ENCODE peak calls at places on chromosomes 1 and 21, in six cellular contexts. I is body of pancreas, C is breast epithelium, B is prostate gland, A is fibroblast of lung, M is mammary epithelial cell. O is an unnamed sample.

GRCh38 chr1:189619682-189620332 is 857.9 kb downstream of the BRINP3 start:
- DNase-seq in I (no peak), C (no peak), B (no peak), A (peak), M (peak), O (no peak)

GRCh38 chr1:234782821-234783220 is 172.8 kb upstream of the IRF2BP2 start:
- DNase-seq in I (no peak), C (no peak), B (no peak), A (no peak), M (no peak), O (no peak)

GRCh38 chr1:182003025-182003725 is 58.3 kb downstream of the ZNF648 start:
- DNase-seq in I (no peak), C (no peak), B (no peak), A (no peak), M (no peak), O (no peak)

GRCh38 chr1:173504268-173504667 is 27.1 kb downstream of the PRDX6 start:
- DNase-seq in I (no peak), C (no peak), B (no peak), A (no peak), M (no peak), O (no peak)

GRCh38 chr1:225253784-225254183 is 174.1 kb downstream of the LBR start:
- DNase-seq in I (no peak), C (no peak), B (no peak), A (peak), M (peak), O (no peak)

GRCh38 chr1:198647055-198647454 is 8.2 kb downstream of the PTPRC start:
- DNase-seq in I (no peak), C (no peak), B (no peak), A (no peak), M (no peak), O (no peak)

GRCh38 chr21:34822957-34823356 is 154.2 kb downstream of the CLIC6 start:
- DNase-seq in I (no peak), C (no peak), B (no peak), A (peak), M (peak), O (no peak)

GRCh38 chr1:16727190-16728111 is 12.9 kb upstream of the RNU1-4 start:
- DNase-seq in I (peak), C (peak), B (peak), A (peak), M (peak), O (no peak)

GRCh38 chr1:40241372-40241771 is 6.4 kb upstream of the TMCO2 start:
- DNase-seq in I (no peak), C (no peak), B (no peak), A (no peak), M (no peak), O (no peak)

GRCh38 chr1:224707849-224708725 is 92.0 kb downstream of the CNIH3 start:
- DNase-seq in I (no peak), C (no peak), B (no peak), A (peak), M (peak), O (no peak)

GRCh38 chr1:110551278-110551809 is 32.4 kb upstream of the KCNA10 start:
- DNase-seq in I (no peak), C (no peak), B (no peak), A (no peak), M (no peak), O (no peak)

GRCh38 chr1:110556471-110556807 is 37.5 kb upstream of the KCNA10 start:
- DNase-seq in I (no peak), C (no peak), B (no peak), A (no peak), M (no peak), O (no peak)

GRCh38 chr1:110555807-110556470 is 37.0 kb upstream of the KCNA10 start:
- DNase-seq in I (peak), C (no peak), B (no peak), A (no peak), M (no peak), O (no peak)

GRCh38 chr1:110557481-110557880 is 38.5 kb upstream of the KCNA10 start:
- DNase-seq in I (no peak), C (no peak), B (no peak), A (no peak), M (no peak), O (no peak)

DNA sequence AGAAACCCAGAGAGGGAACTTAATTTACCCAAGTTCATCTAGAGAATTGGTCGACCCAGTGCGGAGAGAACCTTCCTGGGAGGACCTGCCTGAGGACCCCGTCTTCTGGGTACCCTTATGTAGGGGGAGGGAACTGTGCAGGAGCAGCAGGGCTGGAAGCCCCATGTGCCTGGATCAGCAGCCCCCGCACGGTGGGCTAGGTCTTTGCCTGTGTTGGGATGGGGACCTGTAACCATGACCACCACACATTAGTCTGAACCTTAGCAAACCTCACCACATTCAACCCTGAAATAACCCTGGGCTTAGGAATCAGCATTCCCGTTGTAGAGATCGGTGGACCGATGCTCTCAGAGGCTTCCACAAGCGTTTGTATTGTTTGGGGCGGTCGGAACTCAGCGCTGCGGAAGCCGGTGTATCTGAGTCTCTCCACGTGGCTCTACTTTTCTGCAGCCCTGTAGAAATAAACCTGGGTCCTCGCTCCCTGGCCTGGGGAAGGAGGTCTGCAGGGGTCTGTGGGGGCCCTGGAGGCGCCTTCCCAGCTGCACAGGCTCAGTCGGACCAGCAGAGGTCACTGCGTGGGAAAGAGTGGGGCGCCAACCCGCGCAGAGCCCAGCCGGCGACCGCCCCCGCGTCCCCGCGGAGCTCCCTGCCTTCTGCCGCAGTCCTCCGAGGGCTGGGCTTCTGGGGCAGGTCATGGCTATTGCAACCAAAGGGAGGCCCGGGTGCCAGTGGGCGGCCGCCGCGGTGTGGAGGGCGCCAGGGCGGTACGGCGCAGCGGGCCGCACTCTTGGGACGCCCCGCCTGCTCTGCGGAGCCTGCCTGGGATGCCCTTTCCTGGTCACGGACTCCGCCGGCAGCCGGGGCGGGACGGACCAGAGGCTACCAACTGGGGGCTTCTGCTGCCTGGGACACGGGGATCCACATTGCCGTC is 36.2 kb upstream of the KCNA10 start:
- DNase-seq in I (peak), C (no peak), B (peak), A (peak), M (no peak), O (no peak)
- TF ChIP-seq CTCF in I (peak), C (peak), B (peak), A (peak), M (peak), O (peak)

DNA sequence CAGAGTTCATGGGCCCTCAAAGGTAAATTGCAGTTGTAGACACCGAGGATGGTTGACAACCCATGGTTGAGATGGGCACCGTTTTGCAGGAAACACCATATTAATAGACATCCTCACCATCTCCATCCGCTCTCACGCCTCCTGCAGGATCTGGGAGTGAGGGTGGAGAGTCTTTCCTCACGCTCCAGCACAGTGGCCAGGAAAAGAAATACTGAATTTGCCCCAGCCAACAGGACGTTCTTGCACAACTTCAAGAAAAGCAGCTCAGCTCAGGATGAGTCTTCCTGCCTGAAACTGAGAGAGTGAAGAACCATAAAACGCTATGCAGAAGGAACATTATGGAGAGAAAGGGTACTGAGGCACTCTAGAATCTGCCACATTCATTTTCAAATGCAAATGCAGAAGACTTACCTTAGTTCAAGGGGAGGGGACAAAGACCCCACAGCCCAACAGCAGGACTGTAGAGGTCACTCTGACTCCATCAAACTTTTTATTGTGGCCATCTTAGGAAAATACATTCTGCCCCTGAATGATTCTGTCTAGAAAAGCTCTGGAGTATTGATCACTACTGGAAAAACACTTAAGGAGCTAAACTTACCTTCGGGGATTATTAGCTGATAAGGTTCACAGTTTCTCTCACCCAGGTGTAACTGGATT is 9.3 kb downstream of the SLAMF8 start:
- DNase-seq in I (no peak), C (no peak), B (no peak), A (no peak), M (no peak), O (no peak)
- TF ChIP-seq CTCF in I (peak), C (no peak), B (peak), A (peak), M (no peak), O (no peak)

DNA sequence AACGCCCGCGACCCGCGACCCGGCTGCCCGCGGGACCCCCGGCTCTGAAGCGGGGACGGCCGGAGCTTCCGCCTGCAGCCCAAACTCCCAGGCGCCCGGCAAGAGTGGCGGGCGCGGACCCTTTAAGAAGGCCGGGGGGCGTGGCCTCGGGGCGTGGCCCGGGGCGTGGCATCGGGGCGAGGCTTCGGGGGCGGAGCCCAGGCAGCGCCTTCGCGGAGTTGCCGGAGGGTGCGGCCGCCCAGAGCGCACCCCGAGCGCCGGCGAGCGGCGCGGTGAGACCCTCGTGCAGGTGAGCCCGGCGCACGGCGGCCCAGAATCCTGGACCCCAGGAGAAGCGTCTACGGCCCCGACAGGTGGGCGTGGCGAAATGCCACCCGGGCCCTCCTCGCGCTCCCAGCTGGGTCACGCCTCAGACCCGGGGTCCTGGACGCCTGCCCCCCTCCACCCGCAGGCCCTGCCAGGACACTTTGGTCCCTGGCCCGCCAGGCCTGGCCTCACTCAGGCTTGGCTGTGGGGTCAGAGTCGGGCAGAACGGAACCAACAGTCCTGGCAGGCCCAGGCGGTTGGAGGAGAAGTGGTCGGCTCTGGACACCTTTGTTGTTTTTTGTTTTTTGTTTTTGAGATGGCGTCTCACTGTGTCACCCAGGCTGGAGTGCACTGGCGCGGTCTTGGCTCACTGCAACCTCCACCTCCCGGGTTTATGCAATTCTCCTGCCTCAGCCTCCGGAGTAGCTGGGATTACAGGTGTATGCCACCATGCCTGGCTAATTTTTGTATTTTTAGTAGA is 14.4 kb downstream of the RNF223 start:
- DNase-seq in I (peak), C (peak), B (peak), A (peak), M (peak), O (no peak)
- TF ChIP-seq CTCF in I (no peak), C (no peak), B (no peak), A (no peak), M (no peak), O (no peak)

DNA sequence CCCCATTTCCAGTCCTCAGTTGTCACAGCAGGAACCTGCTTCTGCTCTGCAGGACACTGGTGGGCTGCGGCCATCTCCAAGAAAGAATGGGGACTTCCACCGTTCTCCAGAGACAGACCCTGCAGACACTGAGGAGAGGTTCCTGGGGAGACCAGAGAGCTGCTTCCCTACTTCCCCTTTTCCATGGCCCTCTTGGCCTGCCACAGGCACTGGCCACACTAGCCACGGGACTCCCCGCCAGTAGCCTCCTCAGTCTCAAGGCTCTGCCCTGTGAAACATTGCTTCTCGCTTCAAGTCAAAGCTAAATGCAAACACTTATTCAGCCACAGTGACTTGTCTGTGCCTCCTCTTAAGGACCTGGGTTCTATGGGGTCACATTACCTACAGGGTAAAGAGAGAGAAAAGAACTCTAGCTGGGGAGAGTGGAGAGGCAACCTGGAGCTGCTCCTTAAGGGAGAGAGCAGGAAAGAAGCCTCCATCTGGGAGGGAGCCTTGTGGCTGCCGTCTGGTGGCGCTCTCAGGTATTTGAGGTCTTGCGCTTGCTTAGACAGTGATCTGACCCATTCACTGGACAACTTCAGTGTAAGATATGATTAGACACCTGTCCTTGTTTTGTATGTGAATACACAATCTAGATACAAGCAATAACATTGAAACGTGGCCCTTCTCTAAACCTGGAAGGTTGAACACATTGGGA is 5.4 kb upstream of the SLAMF8 start:
- DNase-seq in I (no peak), C (no peak), B (no peak), A (no peak), M (no peak), O (no peak)
- TF ChIP-seq CTCF in I (no peak), C (no peak), B (no peak), A (peak), M (no peak), O (no peak)

O was measured in AG09319.